ENCODE peak calls at places on chromosomes 2 and 18, in four cellular contexts. One of them, this sample, is unnamed.

GRCh38 chr2:2613279-2614199 is 282.5 kb upstream of the MYT1L start:
- DNase-seq in Peyer's patch: peak
- DNase-seq in brain microvascular endothelial cell: peak
- DNase-seq in psoas muscle: peak
- DNase-seq in this sample: peak

GRCh38 chr2:96867756-96868554 is 1.9 kb downstream of the SEMA4C start:
- DNase-seq in Peyer's patch: no peak
- DNase-seq in brain microvascular endothelial cell: no peak
- DNase-seq in psoas muscle: no peak
- DNase-seq in this sample: no peak

GRCh38 chr2:25617948-25618646 is 55.3 kb downstream of the DTNB start:
- DNase-seq in Peyer's patch: no peak
- DNase-seq in brain microvascular endothelial cell: peak
- DNase-seq in psoas muscle: no peak
- DNase-seq in this sample: no peak

GRCh38 chr2:25566694-25567093 is 106.7 kb downstream of the DTNB start:
- DNase-seq in Peyer's patch: peak
- DNase-seq in brain microvascular endothelial cell: peak
- DNase-seq in psoas muscle: no peak
- DNase-seq in this sample: no peak

GRCh38 chr18:48454146-48454796 is 45.1 kb upstream of the ZBTB7C start:
- DNase-seq in Peyer's patch: no peak
- DNase-seq in brain microvascular endothelial cell: no peak
- DNase-seq in psoas muscle: no peak
- DNase-seq in this sample: no peak

GRCh38 chr18:12420831-12421421 is 13.2 kb downstream of the PRELID3A start:
- DNase-seq in Peyer's patch: no peak
- DNase-seq in brain microvascular endothelial cell: no peak
- DNase-seq in psoas muscle: no peak
- DNase-seq in this sample: no peak

GRCh38 chr18:58223717-58224424 is 179.8 kb downstream of the NEDD4L start:
- DNase-seq in Peyer's patch: no peak
- DNase-seq in brain microvascular endothelial cell: peak
- DNase-seq in psoas muscle: no peak
- DNase-seq in this sample: peak

GRCh38 chr2:24411488-24412146 is 51.3 kb upstream of the ITSN2 start:
- DNase-seq in Peyer's patch: no peak
- DNase-seq in brain microvascular endothelial cell: no peak
- DNase-seq in psoas muscle: no peak
- DNase-seq in this sample: no peak

GRCh38 chr2:170509460-170510193 is 205.5 kb upstream of the SP5 start:
- DNase-seq in Peyer's patch: no peak
- DNase-seq in brain microvascular endothelial cell: no peak
- DNase-seq in psoas muscle: peak
- DNase-seq in this sample: no peak

DNA sequence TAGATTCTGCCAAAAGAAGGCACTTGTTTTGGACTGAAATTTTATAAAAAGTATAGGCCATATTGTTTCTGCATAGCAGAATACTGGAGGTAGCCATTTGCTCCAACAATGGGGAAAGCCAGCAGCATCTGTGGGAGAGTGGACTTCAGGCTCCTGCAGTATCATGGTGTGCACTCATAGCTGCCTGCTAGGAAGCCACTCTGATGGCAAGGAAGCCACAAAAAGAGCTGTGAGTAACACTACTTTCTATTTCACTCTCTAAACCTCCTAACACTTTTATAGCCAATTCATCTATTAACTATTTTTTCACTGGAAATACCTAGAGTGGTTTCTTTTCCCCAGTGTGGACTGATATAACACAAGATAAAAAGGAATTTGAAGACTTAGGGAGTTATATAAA is 144.4 kb upstream of the KCNJ3 start:
- DNase-seq in Peyer's patch: no peak
- DNase-seq in brain microvascular endothelial cell: no peak
- DNase-seq in psoas muscle: no peak
- DNase-seq in this sample: no peak
- H3K27ac ChIP-seq in Peyer's patch: no peak
- H3K27ac ChIP-seq in brain microvascular endothelial cell: no peak
- H3K27ac ChIP-seq in psoas muscle: no peak
- H3K27ac ChIP-seq in this sample: no peak

DNA sequence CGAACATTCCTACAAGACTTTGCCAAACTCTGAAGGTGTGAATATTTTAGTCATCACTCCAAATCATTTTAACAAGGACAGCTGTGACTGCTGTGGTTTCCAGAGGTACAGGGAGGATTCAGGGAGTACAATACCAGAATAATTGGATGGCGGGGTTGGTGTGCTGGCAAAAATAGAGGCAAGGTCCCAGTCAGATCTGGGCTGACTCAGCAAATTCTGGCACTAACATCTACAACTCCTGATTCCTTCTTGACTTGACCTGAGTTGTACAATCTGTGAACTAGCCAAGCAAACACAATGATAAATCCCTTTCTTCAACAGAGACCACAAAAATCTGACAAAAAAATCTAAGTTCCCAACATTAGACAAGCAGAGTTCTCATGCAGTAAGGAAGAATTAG is 40.4 kb downstream of the RMP24 start:
- DNase-seq in Peyer's patch: no peak
- DNase-seq in brain microvascular endothelial cell: no peak
- DNase-seq in psoas muscle: no peak
- DNase-seq in this sample: no peak
- H3K4me3 ChIP-seq in Peyer's patch: no peak
- H3K4me3 ChIP-seq in brain microvascular endothelial cell: no peak
- H3K4me3 ChIP-seq in psoas muscle: no peak
- H3K4me3 ChIP-seq in this sample: no peak

GRCh38 chr2:23124214-23124735 is 260.7 kb upstream of the KLHL29 start:
- DNase-seq in Peyer's patch: no peak
- DNase-seq in brain microvascular endothelial cell: no peak
- DNase-seq in psoas muscle: no peak
- DNase-seq in this sample: no peak

GRCh38 chr2:23120161-23120560 is 264.8 kb upstream of the KLHL29 start:
- DNase-seq in Peyer's patch: no peak
- DNase-seq in brain microvascular endothelial cell: no peak
- DNase-seq in psoas muscle: no peak
- DNase-seq in this sample: no peak

GRCh38 chr2:23122681-23123080 is 262.3 kb upstream of the KLHL29 start:
- DNase-seq in Peyer's patch: no peak
- DNase-seq in brain microvascular endothelial cell: no peak
- DNase-seq in psoas muscle: no peak
- DNase-seq in this sample: no peak

GRCh38 chr2:23123686-23124085 is 261.3 kb upstream of the KLHL29 start:
- DNase-seq in Peyer's patch: no peak
- DNase-seq in brain microvascular endothelial cell: no peak
- DNase-seq in psoas muscle: no peak
- DNase-seq in this sample: no peak

GRCh38 chr2:23121968-23122648 is 262.9 kb upstream of the KLHL29 start:
- DNase-seq in Peyer's patch: no peak
- DNase-seq in brain microvascular endothelial cell: no peak
- DNase-seq in psoas muscle: no peak
- DNase-seq in this sample: no peak
- H3K27ac ChIP-seq in Peyer's patch: peak
- H3K27ac ChIP-seq in brain microvascular endothelial cell: no peak
- H3K27ac ChIP-seq in psoas muscle: no peak
- H3K27ac ChIP-seq in this sample: peak

GRCh38 chr2:165938237-165938636 is 15.3 kb downstream of the TTC21B start:
- DNase-seq in Peyer's patch: no peak
- DNase-seq in brain microvascular endothelial cell: no peak
- DNase-seq in psoas muscle: no peak
- DNase-seq in this sample: no peak

GRCh38 chr2:165941827-165942226 is 11.7 kb downstream of the TTC21B start:
- DNase-seq in Peyer's patch: no peak
- DNase-seq in brain microvascular endothelial cell: no peak
- DNase-seq in psoas muscle: no peak
- DNase-seq in this sample: no peak
- H3K4me3 ChIP-seq in Peyer's patch: no peak
- H3K4me3 ChIP-seq in brain microvascular endothelial cell: no peak
- H3K4me3 ChIP-seq in psoas muscle: no peak
- H3K4me3 ChIP-seq in this sample: no peak

DNA sequence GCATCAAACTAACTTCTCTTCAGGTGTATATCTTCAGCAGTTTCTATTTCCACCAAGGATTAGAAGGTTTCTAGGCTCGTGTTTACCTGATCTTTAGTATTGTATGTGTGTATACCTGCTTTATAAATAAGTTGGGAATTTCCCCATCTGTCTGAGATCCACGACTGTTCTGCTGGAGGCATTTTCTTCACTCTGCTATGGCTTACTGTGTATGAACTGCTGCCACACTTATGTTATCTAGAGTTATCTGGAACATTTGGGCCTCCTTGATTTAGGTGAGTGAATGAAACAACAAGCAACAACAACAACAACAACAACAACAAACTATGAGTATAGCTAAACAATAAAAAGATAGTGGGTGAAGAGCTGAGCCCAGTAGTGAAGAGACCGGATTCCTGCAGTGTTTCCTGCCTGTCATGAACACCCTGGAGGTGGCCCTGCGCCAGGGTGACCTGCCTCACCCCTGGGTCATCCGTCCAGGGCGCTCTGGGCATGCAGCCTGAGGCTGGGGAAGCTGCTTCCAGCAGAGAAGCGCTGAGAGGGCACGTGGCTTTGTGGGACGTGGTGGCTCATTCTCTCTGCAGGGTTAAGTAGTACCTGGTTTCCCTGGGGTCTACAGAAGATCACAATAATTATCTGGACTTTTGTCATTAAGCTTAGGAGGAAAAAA is 56.1 kb upstream of the GATA6 start:
- DNase-seq in Peyer's patch: no peak
- DNase-seq in brain microvascular endothelial cell: no peak
- DNase-seq in psoas muscle: peak
- DNase-seq in this sample: peak
- H3K27ac ChIP-seq in Peyer's patch: no peak
- H3K27ac ChIP-seq in brain microvascular endothelial cell: no peak
- H3K27ac ChIP-seq in psoas muscle: no peak
- H3K27ac ChIP-seq in this sample: peak

DNA sequence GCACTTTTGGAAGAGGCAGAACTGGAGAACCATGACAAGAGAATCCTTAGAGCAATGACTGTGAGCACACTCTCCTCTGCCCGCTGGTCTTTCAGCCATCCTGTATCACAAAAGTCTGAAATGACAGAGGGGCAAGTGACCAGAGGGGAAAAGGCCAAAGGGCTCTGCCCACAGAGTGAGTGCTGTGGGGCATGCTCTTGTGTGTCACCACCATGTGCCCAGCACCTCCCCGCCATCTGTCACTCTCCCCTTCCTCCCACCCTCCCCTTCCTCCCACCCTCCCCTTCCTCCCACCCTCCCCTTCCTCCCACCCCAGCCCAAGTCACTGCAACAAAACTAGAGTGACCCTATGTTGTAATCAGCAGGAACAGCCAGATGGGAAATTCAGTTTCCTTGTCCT is 32.0 kb downstream of the DAW1 start:
- DNase-seq in Peyer's patch: no peak
- DNase-seq in brain microvascular endothelial cell: no peak
- DNase-seq in psoas muscle: no peak
- DNase-seq in this sample: no peak
- H3K4me3 ChIP-seq in Peyer's patch: no peak
- H3K4me3 ChIP-seq in brain microvascular endothelial cell: no peak
- H3K4me3 ChIP-seq in psoas muscle: no peak
- H3K4me3 ChIP-seq in this sample: no peak

GRCh38 chr2:64130333-64130732 is 13.9 kb downstream of the PELI1 start:
- DNase-seq in Peyer's patch: no peak
- DNase-seq in brain microvascular endothelial cell: no peak
- DNase-seq in psoas muscle: no peak
- DNase-seq in this sample: no peak

GRCh38 chr2:64135421-64135820 is 8.8 kb downstream of the PELI1 start:
- DNase-seq in Peyer's patch: no peak
- DNase-seq in brain microvascular endothelial cell: no peak
- DNase-seq in psoas muscle: no peak
- DNase-seq in this sample: no peak

GRCh38 chr2:64133354-64133753 is 10.9 kb downstream of the PELI1 start:
- DNase-seq in Peyer's patch: no peak
- DNase-seq in brain microvascular endothelial cell: no peak
- DNase-seq in psoas muscle: no peak
- DNase-seq in this sample: no peak

GRCh38 chr2:64134813-64135212 is 9.4 kb downstream of the PELI1 start:
- DNase-seq in Peyer's patch: no peak
- DNase-seq in brain microvascular endothelial cell: no peak
- DNase-seq in psoas muscle: no peak
- DNase-seq in this sample: no peak

DNA sequence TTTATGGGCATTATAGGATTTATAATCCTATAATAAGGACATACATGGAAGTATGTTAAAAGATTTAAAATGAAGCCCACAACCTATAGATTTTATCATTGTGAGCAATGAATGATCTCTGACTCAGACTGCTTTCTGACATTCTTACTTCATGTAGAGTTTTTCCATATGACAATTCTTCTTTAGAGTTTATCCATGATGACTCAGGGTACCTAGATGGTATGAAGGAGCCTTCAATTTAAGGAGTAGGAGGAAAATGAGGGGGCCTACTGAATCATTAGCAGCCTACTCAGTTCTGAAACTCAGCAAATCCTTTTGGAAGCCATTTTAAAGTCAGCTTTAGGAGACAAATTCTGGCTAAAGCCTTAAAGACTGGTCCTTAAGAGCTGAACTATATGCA is 10.4 kb downstream of the PELI1 start:
- DNase-seq in Peyer's patch: no peak
- DNase-seq in brain microvascular endothelial cell: peak
- DNase-seq in psoas muscle: no peak
- DNase-seq in this sample: no peak
- H3K27ac ChIP-seq in Peyer's patch: no peak
- H3K27ac ChIP-seq in brain microvascular endothelial cell: peak
- H3K27ac ChIP-seq in psoas muscle: no peak
- H3K27ac ChIP-seq in this sample: no peak

GRCh38 chr2:62178741-62179271 is 17.1 kb upstream of the B3GNT2 start:
- DNase-seq in Peyer's patch: no peak
- DNase-seq in brain microvascular endothelial cell: no peak
- DNase-seq in psoas muscle: no peak
- DNase-seq in this sample: no peak

GRCh38 chr2:62185828-62186483 is 10.0 kb upstream of the B3GNT2 start:
- DNase-seq in Peyer's patch: no peak
- DNase-seq in brain microvascular endothelial cell: no peak
- DNase-seq in psoas muscle: no peak
- DNase-seq in this sample: no peak

GRCh38 chr2:62180960-62181359 is 15.0 kb upstream of the B3GNT2 start:
- DNase-seq in Peyer's patch: no peak
- DNase-seq in brain microvascular endothelial cell: no peak
- DNase-seq in psoas muscle: no peak
- DNase-seq in this sample: no peak

GRCh38 chr2:62184499-62185045 is 11.3 kb upstream of the B3GNT2 start:
- DNase-seq in Peyer's patch: no peak
- DNase-seq in brain microvascular endothelial cell: no peak
- DNase-seq in psoas muscle: no peak
- DNase-seq in this sample: no peak

DNA sequence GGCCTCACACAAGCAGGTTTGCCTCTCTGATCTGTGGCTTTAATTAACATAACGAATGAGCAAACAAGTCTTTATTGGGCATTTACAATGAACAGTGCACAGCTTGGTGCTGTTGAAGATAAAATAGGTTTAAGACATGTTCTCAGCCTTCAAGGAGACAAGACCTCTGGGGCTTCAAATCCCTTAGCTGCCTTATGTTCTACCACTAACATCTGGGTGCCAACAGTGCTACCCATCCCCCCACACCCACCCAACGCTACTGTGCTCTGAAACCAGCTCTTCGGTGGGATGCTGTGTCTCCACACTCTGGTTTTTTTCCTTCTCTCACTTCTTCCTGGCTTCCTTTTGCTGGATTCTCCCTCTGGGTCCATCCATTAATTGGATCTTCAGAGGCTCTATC is 14.1 kb upstream of the B3GNT2 start:
- DNase-seq in Peyer's patch: no peak
- DNase-seq in brain microvascular endothelial cell: no peak
- DNase-seq in psoas muscle: no peak
- DNase-seq in this sample: no peak
- H3K4me3 ChIP-seq in Peyer's patch: no peak
- H3K4me3 ChIP-seq in brain microvascular endothelial cell: no peak
- H3K4me3 ChIP-seq in psoas muscle: no peak
- H3K4me3 ChIP-seq in this sample: no peak